ENCODE peak calls at places on chromosomes 6 and 20, in four cellular contexts. S is K562, B is HL-60, P is GM12878. X is an unnamed sample.
A peak's percentile ranks its signal among the peaks of the same experiment; 100 is the strongest.

GRCh38 chr20:19918965-19919329 is 98.2 kb upstream of the NAA20 start:
- DNase-seq in B (no peak), P (no peak), S (no peak), X (no peak)

GRCh38 chr6:111566873-111567517 is 38.7 kb downstream of the TRAF3IP2 start:
- DNase-seq in B (no peak), P (no peak), S (no peak), X (no peak)

GRCh38 chr6:27495386-27496135 is 22.7 kb upstream of the ZNF184 start:
- DNase-seq in P (peak; percentile 64), S (peak; percentile 74), B (no peak), X (no peak)

GRCh38 chr6:36352477-36353157 is 15.9 kb upstream of the BNIP5 start:
- DNase-seq in P (no peak), B (no peak), S (no peak), X (no peak)

GRCh38 chr6:73234732-73235131 is 9.4 kb upstream of the KHDC1L start:
- DNase-seq in P (no peak), S (no peak), B (no peak), X (no peak)

GRCh38 chr6:145044606-145045275 is 690.6 kb downstream of the EPM2A start:
- DNase-seq in P (no peak), B (no peak), S (no peak), X (no peak)

GRCh38 chr6:43736844-43737243 is 33.2 kb upstream of the VEGFA start:
- DNase-seq in S (no peak), P (no peak), B (no peak), X (no peak)

GRCh38 chr20:4610871-4611270 is 110.8 kb upstream of the PRND start:
- DNase-seq in S (no peak), B (no peak), P (no peak), X (no peak)

GRCh38 chr6:159126590-159126989 is 42.6 kb upstream of the FNDC1 start:
- DNase-seq in P (no peak), B (no peak), S (no peak), X (no peak)

GRCh38 chr20:47502801-47503239 is 1.1 kb downstream of the NCOA3 start:
- DNase-seq in S (no peak), P (no peak), B (peak; percentile 86), X (no peak)

GRCh38 chr6:11972270-11972669 is 39.8 kb upstream of the HIVEP1 start:
- DNase-seq in P (no peak), B (no peak), S (no peak), X (no peak)

GRCh38 chr6:170265655-170266054 is 25.2 kb downstream of the DLL1 start:
- DNase-seq in P (no peak), S (no peak), B (no peak), X (no peak)

GRCh38 chr20:19583532-19584175 is 174.4 kb upstream of the RIN2 start:
- DNase-seq in B (peak; percentile 8), S (peak; percentile 70), P (no peak), X (peak; percentile 46)

GRCh38 chr20:51738877-51739447 is 29.2 kb downstream of the ATP9A start:
- DNase-seq in B (no peak), S (no peak), P (no peak), X (no peak)

GRCh38 chr6:75936682-75937081 is 135.8 kb downstream of the IMPG1 start:
- DNase-seq in P (no peak), B (no peak), S (no peak), X (no peak)

GRCh38 chr20:48645666-48646065 is 182.1 kb downstream of the PREX1 start:
- DNase-seq in S (no peak), B (no peak), P (no peak), X (no peak)
- TF ChIP-seq POLR2AphosphoS5 in S (no peak), B (no peak), P (no peak), X (no peak)

GRCh38 chr20:32623667-32624157 is 38.6 kb upstream of the NOL4L start:
- DNase-seq in B (no peak), S (no peak), P (no peak), X (no peak)
- TF ChIP-seq SPI1 in B (no peak), S (no peak), P (no peak), X (no peak)

GRCh38 chr6:39422273-39422672 is 99.8 kb upstream of the KCNK16 start:
- DNase-seq in B (no peak), P (no peak), S (no peak), X (no peak)

GRCh38 chr6:39428152-39428551 is 105.7 kb upstream of the KCNK16 start:
- DNase-seq in P (no peak), S (no peak), B (no peak), X (no peak)

GRCh38 chr6:39425346-39426056 is 103.0 kb upstream of the KCNK16 start:
- DNase-seq in B (no peak), P (no peak), S (no peak), X (no peak)

GRCh38 chr6:39424831-39425230 is 102.3 kb upstream of the KCNK16 start:
- DNase-seq in S (no peak), B (no peak), P (no peak), X (no peak)

DNA sequence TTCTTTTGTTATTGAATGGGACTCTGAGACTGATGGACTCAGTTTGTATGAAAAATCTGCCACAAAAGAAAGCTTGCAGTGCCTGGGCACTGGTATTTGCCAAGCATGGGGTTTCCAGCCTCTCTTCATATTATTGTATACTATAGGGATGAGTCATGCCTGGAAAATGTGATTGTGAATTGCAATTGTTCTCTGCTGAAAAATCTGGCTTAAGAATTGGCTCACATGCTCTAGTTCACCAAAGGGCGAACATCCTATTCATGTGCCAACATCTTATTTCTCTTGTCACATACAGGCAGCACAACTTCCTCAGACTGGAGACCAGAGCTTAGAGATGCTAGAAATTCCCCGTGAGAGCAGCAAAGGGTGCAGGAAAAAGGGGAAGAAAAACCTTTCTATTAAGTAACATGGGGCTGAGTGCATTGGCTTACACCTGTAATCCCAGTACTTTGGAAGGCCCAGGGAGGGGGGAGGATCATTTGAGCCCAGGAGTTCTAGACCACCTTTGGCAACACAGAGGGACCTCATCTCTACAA is 103.6 kb upstream of the KCNK16 start:
- DNase-seq in B (no peak), S (no peak), P (no peak), X (no peak)
- TF ChIP-seq POLR2AphosphoS5 in B (no peak), S (no peak), P (no peak), X (no peak)

GRCh38 chr20:32877507-32877906 is 18.8 kb downstream of the EFCAB8 start:
- DNase-seq in B (no peak), S (no peak), P (no peak), X (no peak)
- TF ChIP-seq SPI1 in B (no peak), S (no peak), P (no peak), X (no peak)

GRCh38 chr6:56692586-56693245 is 50.0 kb upstream of the DST start:
- DNase-seq in B (peak; percentile 20), P (no peak), S (no peak), X (no peak)

GRCh38 chr6:56695702-56696101 is 53.0 kb upstream of the DST start:
- DNase-seq in P (no peak), S (no peak), B (no peak), X (no peak)

GRCh38 chr6:56691201-56691595 is 48.5 kb upstream of the DST start:
- DNase-seq in B (no peak), S (no peak), P (no peak), X (no peak)

GRCh38 chr6:56693988-56694387 is 51.3 kb upstream of the DST start:
- DNase-seq in B (no peak), P (no peak), S (no peak), X (no peak)

DNA sequence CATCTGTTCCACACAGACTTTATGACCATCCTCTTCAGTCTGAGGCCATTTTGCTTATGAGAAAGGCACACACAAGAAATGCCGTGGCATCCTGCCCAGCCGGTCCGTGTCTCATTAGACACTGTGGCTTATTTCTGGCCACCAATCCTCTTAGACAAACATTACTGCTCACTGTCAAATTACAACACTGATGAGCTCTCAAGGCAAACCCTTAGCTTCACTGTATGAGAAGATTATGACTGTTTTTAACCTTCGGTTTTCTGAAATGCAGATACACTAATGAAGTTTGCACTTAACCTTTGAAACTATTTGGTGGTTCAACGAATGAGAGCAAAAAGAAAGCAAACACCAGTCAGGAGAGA is 50.5 kb upstream of the DST start:
- DNase-seq in P (no peak), B (no peak), S (no peak), X (no peak)
- TF ChIP-seq POLR2AphosphoS5 in P (no peak), B (no peak), S (no peak), X (no peak)

GRCh38 chr6:54260025-54260424 is 48.2 kb upstream of the TINAG start:
- DNase-seq in S (no peak), P (no peak), B (no peak), X (no peak)

GRCh38 chr6:54266400-54266923 is 41.8 kb upstream of the TINAG start:
- DNase-seq in S (no peak), B (no peak), P (no peak), X (no peak)

GRCh38 chr6:54264581-54265272 is 43.5 kb upstream of the TINAG start:
- DNase-seq in S (no peak), P (no peak), B (no peak), X (no peak)

GRCh38 chr6:54262499-54262898 is 45.7 kb upstream of the TINAG start:
- DNase-seq in P (no peak), B (no peak), S (no peak), X (no peak)

GRCh38 chr6:54262956-54263355 is 45.3 kb upstream of the TINAG start:
- DNase-seq in S (no peak), P (no peak), B (no peak), X (no peak)
- TF ChIP-seq SPI1 in S (no peak), P (no peak), B (no peak), X (no peak)

GRCh38 chr6:87281426-87281825 is 41.0 kb upstream of the SMIM8 start:
- DNase-seq in B (no peak), S (no peak), P (no peak), X (no peak)

GRCh38 chr6:87276624-87277023 is 45.8 kb upstream of the SMIM8 start:
- DNase-seq in P (no peak), B (no peak), S (no peak), X (no peak)

GRCh38 chr6:87277123-87277522 is 45.3 kb upstream of the SMIM8 start:
- DNase-seq in S (no peak), P (no peak), B (no peak), X (no peak)

GRCh38 chr6:87282743-87283142 is 39.6 kb upstream of the SMIM8 start:
- DNase-seq in B (no peak), S (no peak), P (no peak), X (no peak)

GRCh38 chr6:87279051-87279595 is 43.3 kb upstream of the SMIM8 start:
- DNase-seq in S (no peak), P (no peak), B (no peak), X (no peak)
- TF ChIP-seq POLR2AphosphoS5 in S (no peak), P (no peak), B (no peak), X (peak; percentile 27)

DNA sequence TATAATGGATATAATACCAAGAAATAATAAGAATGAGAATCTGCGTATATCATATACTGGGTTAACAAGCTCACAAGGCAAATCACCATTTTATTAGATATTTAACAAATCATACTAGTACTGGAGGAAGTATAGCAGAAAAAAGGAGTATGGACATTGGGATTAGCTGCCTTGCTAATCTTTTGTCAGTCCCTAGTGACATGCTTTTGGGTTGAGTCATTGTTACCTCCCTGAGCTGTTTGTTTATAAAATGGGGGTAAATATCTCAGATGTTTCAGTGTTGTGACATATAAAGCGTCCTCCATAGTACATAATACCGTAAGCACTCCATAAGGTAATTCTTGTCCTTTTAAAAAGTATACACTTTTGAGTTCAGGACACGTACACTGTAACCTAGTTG is 107.0 kb downstream of the ESR1 start:
- DNase-seq in P (no peak), B (no peak), S (no peak), X (no peak)
- TF ChIP-seq SPI1 in P (no peak), B (no peak), S (no peak), X (no peak)

X was measured in GM12891.